ENCODE peak calls at places on chromosome 19, in nine cellular contexts. B is retinal pigment epithelial cell; M is lung; L is pancreas; F is epithelial cell of esophagus; J is HepG2; G is thyroid gland; X is CD8-positive, alpha-beta memory T cell; R is cardiac fibroblast. P is an unnamed sample.

GRCh38 chr19:40283414-40284250 is 1.5 kb downstream of the AKT2 start:
- DNase-seq in X (no peak), F (no peak), J (peak), R (peak), B (no peak), L (peak), G (no peak), M (no peak), P (no peak)

GRCh38 chr19:21603431-21604153 is 98.2 kb downstream of the ZNF429 start:
- DNase-seq in J (no peak), F (no peak), M (no peak), L (no peak), B (no peak), R (no peak), X (no peak), G (no peak), P (no peak)

GRCh38 chr19:33055718-33056117 is 9.0 kb downstream of the RHPN2 start:
- DNase-seq in G (no peak), X (no peak), B (no peak), R (peak), F (no peak), L (no peak), J (no peak), M (no peak), P (no peak)

GRCh38 chr19:10450191-10450852 is 30.0 kb downstream of the PDE4A start:
- DNase-seq in B (no peak), R (no peak), X (no peak), F (no peak), M (no peak), G (no peak), J (no peak), L (no peak), P (no peak)

GRCh38 chr19:35828694-35829301 is 16.2 kb upstream of the PRODH2 start:
- DNase-seq in F (peak), B (peak), M (no peak), X (peak), G (peak), R (peak), L (no peak), J (peak), P (no peak)

GRCh38 chr19:6354098-6354674 is 7.1 kb upstream of the CLPP start:
- DNase-seq in L (peak), R (peak), B (no peak), F (peak), M (no peak), G (no peak), J (no peak), X (no peak), P (no peak)

GRCh38 chr19:7500811-7501450 is 12.1 kb upstream of the PEX11G start:
- DNase-seq in M (no peak), G (no peak), L (peak), X (no peak), F (peak), R (peak), B (no peak), J (peak), P (no peak)

GRCh38 chr19:6047741-6048231 is 62.5 kb downstream of the RFX2 start:
- DNase-seq in B (no peak), G (peak), X (no peak), R (peak), F (peak), J (peak), L (no peak), M (peak), P (no peak)

GRCh38 chr19:3982701-3983541 is 2.3 kb downstream of the EEF2 start:
- DNase-seq in J (peak), B (no peak), M (no peak), R (no peak), X (no peak), L (peak), F (peak), G (no peak), P (no peak)
- H3K4me3 ChIP-seq in J (peak), B (peak), M (no peak), R (peak), X (no peak), L (peak), F (peak), G (no peak), P (peak)

GRCh38 chr19:13623686-13624405 is 117.6 kb upstream of the CACNA1A start:
- DNase-seq in X (no peak), F (no peak), R (no peak), M (no peak), B (no peak), G (no peak), J (no peak), L (no peak), P (no peak)
- H3K4me3 ChIP-seq in X (no peak), F (no peak), R (no peak), M (no peak), B (no peak), G (no peak), J (no peak), L (no peak), P (no peak)

GRCh38 chr19:14554382-14554812 is 17.5 kb downstream of the NDUFB7 start:
- DNase-seq in R (no peak), J (peak), B (no peak), L (no peak), G (peak), X (no peak), F (peak), M (no peak), P (no peak)

GRCh38 chr19:14558370-14559066 is 13.3 kb downstream of the NDUFB7 start:
- DNase-seq in B (no peak), G (peak), F (no peak), J (no peak), M (no peak), X (no peak), R (no peak), L (peak), P (no peak)

GRCh38 chr19:14555918-14556661 is 15.8 kb downstream of the NDUFB7 start:
- DNase-seq in J (no peak), B (no peak), F (peak), G (no peak), X (no peak), R (no peak), L (no peak), M (no peak), P (no peak)

GRCh38 chr19:14553939-14554243 is 18.0 kb downstream of the NDUFB7 start:
- DNase-seq in X (no peak), G (no peak), F (no peak), L (no peak), B (no peak), R (no peak), J (no peak), M (no peak), P (no peak)

DNA sequence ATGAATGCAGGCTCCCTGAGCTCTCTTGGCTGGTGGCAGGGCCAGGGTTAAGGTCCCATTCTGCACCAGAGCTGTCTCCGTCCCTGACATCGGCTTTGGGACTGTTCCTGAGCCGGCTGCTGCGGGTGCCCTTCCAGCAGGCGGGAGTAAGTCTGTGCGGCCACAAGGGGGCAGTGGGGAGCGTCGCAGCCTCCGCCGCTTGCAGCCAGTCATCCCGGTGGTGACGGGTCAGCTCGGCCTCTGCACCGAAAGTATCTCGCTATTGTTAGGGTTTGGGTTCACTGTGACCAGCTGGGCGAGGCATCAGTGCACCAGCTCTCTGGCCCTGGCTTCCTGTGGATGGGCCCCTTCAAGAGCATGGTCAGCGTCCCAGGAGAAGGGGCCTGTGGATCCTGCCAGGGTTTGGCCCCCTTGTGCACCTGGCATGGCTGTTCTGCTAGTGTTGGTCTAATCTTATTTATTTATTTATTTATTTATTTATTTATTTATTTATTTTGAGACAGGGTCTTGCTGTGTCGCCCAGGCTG is 15.1 kb downstream of the NDUFB7 start:
- DNase-seq in B (no peak), L (peak), J (peak), F (peak), M (peak), R (peak), X (peak), G (peak), P (no peak)
- H3K4me3 ChIP-seq in B (peak), L (no peak), J (no peak), F (no peak), M (no peak), R (peak), X (peak), G (no peak), P (no peak)

GRCh38 chr19:18419699-18420460 is 682 bp downstream of the SSBP4 start:
- DNase-seq in L (peak), F (no peak), M (no peak), G (peak), X (peak), R (no peak), J (peak), B (no peak), P (no peak)

GRCh38 chr19:18417250-18418033 is 1.8 kb upstream of the SSBP4 start:
- DNase-seq in R (peak), M (no peak), B (no peak), L (peak), J (peak), X (no peak), G (peak), F (no peak), P (no peak)

GRCh38 chr19:18418034-18418724 is 1.0 kb upstream of the SSBP4 start:
- DNase-seq in R (no peak), F (no peak), M (no peak), X (no peak), J (no peak), G (no peak), L (peak), B (no peak), P (no peak)

GRCh38 chr19:18419195-18419698 is at the start of gene SSBP4:
- DNase-seq in R (peak), G (peak), F (peak), L (peak), J (peak), X (peak), B (no peak), M (no peak), P (no peak)

DNA sequence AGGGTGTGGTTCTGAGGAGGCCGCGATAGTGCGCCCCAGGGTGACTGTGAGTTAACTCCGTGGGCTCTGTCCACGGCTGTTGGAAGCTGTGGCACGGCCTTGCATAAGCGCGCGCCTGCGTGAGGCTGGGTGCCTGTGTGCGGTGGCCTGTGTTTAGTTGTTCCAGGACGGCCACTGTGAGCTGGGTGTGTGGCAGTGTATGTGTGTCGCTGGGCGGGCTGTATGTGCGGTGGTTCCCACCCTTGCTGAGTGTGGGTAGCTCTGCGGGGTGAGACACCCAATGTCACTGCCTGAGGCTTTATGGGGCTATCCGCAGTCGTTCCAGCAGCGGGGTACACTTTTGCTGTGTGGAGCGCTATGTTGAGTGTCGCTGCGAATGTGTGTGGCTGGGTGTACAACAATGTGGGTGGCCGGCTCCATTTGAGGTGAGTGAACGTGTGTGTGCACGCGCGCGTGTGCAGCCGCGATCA is 438 bp upstream of the SSBP4 start:
- DNase-seq in F (peak), X (peak), B (no peak), J (no peak), G (peak), R (no peak), L (peak), M (no peak), P (no peak)
- H3K4me3 ChIP-seq in F (peak), X (peak), B (peak), J (peak), G (no peak), R (peak), L (peak), M (peak), P (peak)

GRCh38 chr19:44232867-44233266 is 20.5 kb downstream of the ZNF227 start:
- DNase-seq in M (no peak), R (no peak), G (no peak), L (no peak), B (no peak), J (no peak), F (no peak), X (no peak), P (no peak)

DNA sequence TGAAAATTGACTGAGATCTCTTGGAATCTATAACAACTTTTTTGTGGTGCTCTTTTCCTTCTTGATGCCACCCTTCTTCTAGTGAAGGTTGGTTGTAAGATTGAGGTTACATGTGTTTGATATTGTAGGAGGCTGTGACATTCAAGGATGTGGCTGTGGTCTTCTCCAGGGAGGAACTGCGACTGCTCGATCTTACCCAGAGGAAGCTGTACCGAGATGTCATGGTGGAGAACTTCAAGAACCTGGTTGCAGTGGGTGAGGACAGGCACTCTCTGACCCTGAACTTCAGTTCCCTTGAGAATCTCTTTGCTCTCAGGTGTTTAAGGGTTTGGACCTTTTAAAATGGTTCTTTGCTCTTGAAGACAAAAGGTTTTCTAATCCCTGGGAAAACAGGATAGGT is 16.0 kb downstream of the ZNF227 start:
- DNase-seq in L (no peak), X (no peak), M (no peak), J (no peak), G (no peak), B (no peak), R (no peak), F (no peak), P (no peak)
- H3K4me3 ChIP-seq in L (no peak), X (no peak), M (no peak), J (no peak), G (no peak), B (no peak), R (no peak), F (no peak), P (no peak)

GRCh38 chr19:8545743-8546142 is 31.5 kb downstream of the MYO1F start:
- DNase-seq in R (no peak), M (no peak), B (no peak), G (no peak), J (no peak), F (no peak), L (no peak), X (no peak), P (no peak)
- H3K4me3 ChIP-seq in R (no peak), M (no peak), B (no peak), G (no peak), J (no peak), F (no peak), L (no peak), X (no peak), P (no peak)

GRCh38 chr19:16216744-16217670 is 19.3 kb downstream of the AP1M1 start:
- DNase-seq in M (no peak), F (no peak), L (peak), G (peak), B (no peak), X (peak), J (no peak), R (no peak), P (no peak)
- H3K4me3 ChIP-seq in M (no peak), F (no peak), L (no peak), G (no peak), B (no peak), X (peak), J (no peak), R (no peak), P (no peak)